ENCODE peak calls at places on chromosomes 11 and 22, in seven cellular contexts. T is WERI-Rb-1, F is AG04450, O is mesendoderm, C is HCT116, E is brain microvascular endothelial cell, R is HFF-Myc. N is an unnamed sample.

GRCh38 chr11:69611548-69612526 is 29.1 kb upstream of the CCND1 start:
- DNase-seq in T (no peak), F (no peak), O (no peak), C (no peak), E (no peak), R (no peak), N (no peak)

GRCh38 chr11:93526691-93527583 is 16.3 kb downstream of the SMCO4 start:
- DNase-seq in T (no peak), F (no peak), O (no peak), C (no peak), E (no peak), R (no peak), N (no peak)

GRCh38 chr11:121716060-121716459 is 263.3 kb upstream of the SORL1-AS1 start:
- DNase-seq in T (no peak), F (peak; percentile 26), O (peak; percentile 14), C (no peak), E (peak; percentile 8), R (no peak), N (peak; percentile 84)

GRCh38 chr11:14638561-14638960 is 5.0 kb upstream of the PDE3B start:
- DNase-seq in T (no peak), F (no peak), O (no peak), C (no peak), E (no peak), R (no peak), N (no peak)

GRCh38 chr22:20405291-20405930 is 11.5 kb downstream of the ZNF74 start:
- DNase-seq in T (no peak), F (no peak), O (no peak), C (no peak), E (no peak), R (no peak), N (no peak)

GRCh38 chr11:118081241-118081958 is 4.5 kb downstream of the TMPRSS4 start:
- DNase-seq in T (no peak), F (no peak), O (no peak), C (no peak), E (no peak), R (no peak), N (no peak)

GRCh38 chr11:96827164-96827563 is 437.4 kb downstream of the JRKL start:
- DNase-seq in T (peak; percentile 50), F (no peak), O (peak; percentile 61), C (no peak), E (no peak), R (no peak), N (no peak)

GRCh38 chr11:126474220-126474619 is 118.7 kb downstream of the ST3GAL4 start:
- DNase-seq in T (no peak), F (no peak), O (no peak), C (no peak), E (no peak), R (no peak), N (no peak)

GRCh38 chr11:2591805-2592204 is 108.0 kb downstream of the KCNQ1OT1 start:
- DNase-seq in T (no peak), F (no peak), O (no peak), C (no peak), E (no peak), R (no peak), N (no peak)

GRCh38 chr22:20131593-20131855 is at the start of gene ZDHHC8:
- DNase-seq in T (no peak), F (no peak), O (no peak), C (no peak), E (no peak), R (no peak), N (no peak)

DNA sequence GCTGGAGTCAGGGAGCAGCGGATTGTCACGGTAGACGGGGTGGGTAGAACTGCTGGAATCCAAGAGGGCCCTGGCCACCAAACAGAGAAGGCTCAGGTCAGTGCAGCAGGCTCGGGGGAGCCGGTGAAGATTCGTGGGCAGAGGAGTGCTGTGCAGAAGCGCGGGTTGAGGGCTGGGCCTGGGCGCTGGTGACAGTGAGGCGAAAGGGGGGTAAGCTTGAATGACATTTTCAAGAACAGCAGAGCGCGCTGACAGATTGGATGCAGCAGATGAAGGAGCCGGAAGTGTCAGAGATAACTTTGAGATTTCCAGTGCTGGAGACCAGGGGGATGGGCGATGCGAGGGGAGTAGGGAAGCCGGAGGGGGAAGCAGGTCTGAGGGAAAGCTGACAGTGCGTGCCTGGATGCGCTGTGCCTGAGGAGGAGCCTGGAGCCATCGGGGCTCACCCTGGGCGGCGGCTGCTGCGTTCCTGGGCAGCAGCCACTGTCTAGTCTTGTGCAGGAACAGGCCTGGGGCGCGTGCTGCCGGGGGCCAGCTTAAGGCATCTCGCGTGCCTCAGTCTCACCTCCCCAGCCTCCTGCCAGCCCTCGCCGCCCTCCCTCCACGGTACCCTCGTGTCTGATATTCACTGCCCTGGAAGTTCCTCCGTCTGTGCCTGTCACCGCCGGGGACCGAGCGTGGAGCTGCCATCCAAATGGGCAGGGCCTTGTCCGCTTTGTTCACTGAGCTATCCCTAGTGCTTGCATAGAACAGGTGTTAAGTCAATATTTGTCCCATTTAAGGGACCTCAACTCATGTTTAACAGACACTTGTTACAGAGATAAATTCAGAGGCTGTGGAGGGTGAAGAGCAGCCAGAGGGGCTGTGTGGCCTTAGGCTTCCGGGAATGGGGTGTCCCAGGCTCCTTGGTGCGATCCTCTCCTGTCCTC is 5.2 kb downstream of the GRIK4 start:
- DNase-seq in T (peak; percentile 91), F (no peak), O (peak; percentile 53), C (no peak), E (no peak), R (no peak), N (no peak)
- H3K4me3 ChIP-seq in T (peak overlapping the region; percentile 17), F (no peak overlapping the region), O (no peak overlapping the region), C (no peak overlapping the region), E (no peak overlapping the region), R (no peak overlapping the region), N (no peak overlapping the region)

GRCh38 chr11:370087-370941 is 1.0 kb downstream of the B4GALNT4 start:
- DNase-seq in T (no peak), F (no peak), O (no peak), C (no peak), E (no peak), R (no peak), N (no peak)

GRCh38 chr11:367956-368413 is 1.3 kb upstream of the B4GALNT4 start:
- DNase-seq in T (no peak), F (no peak), O (peak; percentile 65), C (no peak), E (no peak), R (no peak), N (no peak)

GRCh38 chr11:368414-369335 is 624 bp upstream of the B4GALNT4 start:
- DNase-seq in T (peak; percentile 50), F (no peak), O (peak; percentile 47), C (no peak), E (peak; percentile 7), R (no peak), N (no peak)

GRCh38 chr11:371051-371450 is 1.8 kb downstream of the B4GALNT4 start:
- DNase-seq in T (no peak), F (no peak), O (no peak), C (no peak), E (no peak), R (no peak), N (no peak)

DNA sequence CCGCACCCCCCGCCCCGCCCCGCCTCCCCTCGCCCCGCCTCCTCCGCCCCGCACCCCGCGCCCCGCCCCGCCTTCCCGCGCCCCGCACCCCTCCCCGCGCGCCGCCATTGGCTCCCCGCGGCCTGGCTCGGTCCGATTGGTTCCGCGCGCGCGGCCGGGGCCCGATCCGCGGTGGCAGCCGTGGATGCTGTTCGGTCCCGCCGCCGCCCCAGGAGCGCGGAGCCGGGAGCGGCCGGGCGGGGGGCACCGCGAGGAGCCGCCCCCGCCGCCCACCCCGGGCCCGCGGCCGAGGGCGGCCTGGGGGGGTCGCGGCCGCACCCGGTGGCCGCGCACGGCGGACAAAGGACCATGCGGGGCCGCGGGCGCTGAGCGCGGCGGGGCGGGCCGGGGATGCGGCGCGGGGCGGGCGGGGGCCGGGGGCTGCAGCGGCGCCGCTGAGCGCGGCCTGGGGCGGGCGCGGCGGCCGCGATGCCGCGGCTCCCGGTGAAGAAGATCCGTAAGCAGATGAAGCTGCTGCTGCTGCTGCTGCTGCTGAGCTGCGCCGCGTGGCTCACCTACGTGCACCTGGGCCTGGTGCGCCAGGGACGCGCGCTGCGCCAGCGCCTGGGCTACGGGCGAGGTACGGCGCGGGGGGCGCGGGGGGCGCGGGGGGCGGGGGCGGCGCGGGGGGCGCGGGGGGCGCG is at the start of gene B4GALNT4:
- DNase-seq in T (peak; percentile 57), F (no peak), O (no peak), C (no peak), E (no peak), R (no peak), N (no peak)
- H3K4me3 ChIP-seq in T (peak within 1 kb of the TSS; percentile 88), F (peak within 1 kb of the TSS; percentile 64), O (peak within 1 kb of the TSS; percentile 60), C (peak within 1 kb of the TSS; percentile 52), E (peak within 1 kb of the TSS; percentile 31), R (peak within 1 kb of the TSS; percentile 56), N (peak within 1 kb of the TSS; percentile 53)

GRCh38 chr11:22193348-22194051 is 615 bp downstream of the ANO5 start:
- DNase-seq in T (peak; percentile 39), F (no peak), O (peak; percentile 83), C (no peak), E (no peak), R (no peak), N (no peak)
- H3K4me3 ChIP-seq in T (peak overlapping the region; percentile 95), F (no peak overlapping the region), O (peak overlapping the region; percentile 51), C (peak overlapping the region; percentile 54), E (peak overlapping the region; percentile 39), R (no peak overlapping the region), N (peak overlapping the region; percentile 26)

DNA sequence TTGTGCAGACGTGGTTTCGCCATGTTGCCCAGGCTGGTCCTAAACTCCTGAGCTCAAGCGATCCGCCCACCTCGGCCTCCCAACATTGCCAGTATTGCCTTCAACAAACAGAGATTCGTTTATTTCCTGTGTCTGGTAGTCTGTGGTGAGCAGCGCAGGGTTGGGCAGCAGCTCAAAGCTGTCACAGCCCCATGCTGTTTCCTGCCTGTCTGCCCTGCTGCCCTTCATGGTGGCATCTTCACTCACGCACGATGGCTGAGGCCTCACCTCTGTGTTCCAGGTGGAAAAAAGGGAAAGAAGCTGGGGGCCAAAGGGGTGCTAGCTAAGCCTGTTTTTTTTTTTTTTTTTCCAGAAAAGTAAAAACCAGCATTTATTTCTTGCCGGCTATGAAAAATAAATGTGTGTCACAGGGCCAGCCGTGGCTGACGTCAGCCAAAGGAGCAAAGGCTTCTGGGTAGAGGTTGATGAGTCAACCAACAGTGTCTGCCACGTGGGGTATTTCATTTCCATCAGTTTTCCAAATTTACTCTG is 28.8 kb downstream of the TBC1D22A start:
- DNase-seq in T (no peak), F (no peak), O (no peak), C (no peak), E (peak; percentile 75), R (no peak), N (no peak)
- H3K4me3 ChIP-seq in T (no peak overlapping the region), F (no peak overlapping the region), O (no peak overlapping the region), C (no peak overlapping the region), E (peak overlapping the region; percentile 24), R (no peak overlapping the region), N (no peak overlapping the region)

DNA sequence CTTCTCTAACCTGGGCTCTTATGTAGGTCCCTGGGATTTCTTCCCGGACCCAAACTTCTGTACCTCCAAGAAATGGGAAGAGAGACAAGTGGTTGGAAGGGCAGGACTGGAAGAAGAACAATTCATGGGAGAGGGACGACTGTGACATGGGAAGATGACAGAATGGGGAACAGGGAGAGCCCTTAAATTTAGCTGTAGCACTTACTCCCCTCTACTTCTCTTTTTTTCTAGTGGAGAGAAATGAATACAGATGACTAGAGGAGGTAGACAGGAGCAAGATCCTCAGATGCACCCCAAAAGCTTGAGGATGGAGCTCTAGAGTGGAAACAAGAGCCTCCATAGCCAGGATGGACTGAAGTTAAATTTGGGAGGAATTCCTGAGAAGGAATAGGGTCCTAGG is 2.3 kb downstream of the RHOG start:
- DNase-seq in T (no peak), F (no peak), O (no peak), C (no peak), E (no peak), R (no peak), N (no peak)
- H3K4me3 ChIP-seq in T (no peak overlapping the region), F (no peak overlapping the region), O (no peak overlapping the region), C (no peak overlapping the region), E (no peak overlapping the region), R (no peak overlapping the region), N (no peak overlapping the region)

N was measured in skeletal muscle cell.